ENCODE peak calls at places on chromosomes 1 and 21, in five cellular contexts. R is colonic mucosa, V is neural crest cell, W is thoracic aorta, M is progenitor cell of endocrine pancreas. N is an unnamed sample.

GRCh38 chr1:66521736-66522365 is 12.1 kb upstream of the SGIP1 start:
- DNase-seq in R (no peak), V (no peak), W (no peak), M (no peak), N (no peak)

GRCh38 chr1:176954242-176954641 is 210.3 kb downstream of the ASTN1 start:
- DNase-seq in R (no peak), V (no peak), W (no peak), M (no peak), N (no peak)

GRCh38 chr1:22825790-22826189 is 115.2 kb downstream of the EPHB2 start:
- DNase-seq in R (no peak), V (no peak), W (no peak), M (no peak), N (no peak)

GRCh38 chr1:108881369-108881768 is 4.6 kb downstream of the GPSM2 start:
- DNase-seq in R (no peak), V (no peak), W (no peak), M (no peak), N (no peak)

GRCh38 chr1:89552481-89553194 is 28.0 kb downstream of the LRRC8B start:
- DNase-seq in R (no peak), V (no peak), W (no peak), M (no peak), N (no peak)

GRCh38 chr1:23936481-23937176 is 23.0 kb upstream of the PNRC2 start:
- DNase-seq in R (no peak), V (no peak), W (no peak), M (no peak), N (no peak)

GRCh38 chr1:5915587-5916571 is 76.3 kb downstream of the NPHP4 start:
- DNase-seq in R (no peak), V (peak; percentile 25), W (no peak), M (no peak), N (peak; percentile 79)

GRCh38 chr21:42593007-42593814 is 60.2 kb upstream of the PDE9A start:
- DNase-seq in R (peak; percentile 84), V (peak; percentile 64), W (no peak), M (peak; percentile 55), N (peak; percentile 95)

GRCh38 chr1:194338241-194338948 is 1152.0 kb upstream of the B3GALT2 start:
- DNase-seq in R (no peak), V (no peak), W (no peak), M (no peak), N (no peak)

GRCh38 chr1:246492611-246493245 is 14.4 kb downstream of the SMYD3 start:
- DNase-seq in R (peak; percentile 69), V (peak; percentile 62), W (no peak), M (peak; percentile 37), N (no peak)

GRCh38 chr1:43570307-43570706 is 39.6 kb downstream of the PTPRF start:
- DNase-seq in R (no peak), V (no peak), W (no peak), M (no peak), N (no peak)

GRCh38 chr1:24966724-24967346 is 36.8 kb upstream of the RUNX3 start:
- DNase-seq in R (no peak), V (no peak), W (no peak), M (no peak), N (peak; percentile 84)

GRCh38 chr1:36924282-36924791 is 110.0 kb downstream of the GRIK3 start:
- DNase-seq in R (peak; percentile 24), V (peak; percentile 88), W (no peak), M (peak; percentile 84), N (peak; percentile 63)

DNA sequence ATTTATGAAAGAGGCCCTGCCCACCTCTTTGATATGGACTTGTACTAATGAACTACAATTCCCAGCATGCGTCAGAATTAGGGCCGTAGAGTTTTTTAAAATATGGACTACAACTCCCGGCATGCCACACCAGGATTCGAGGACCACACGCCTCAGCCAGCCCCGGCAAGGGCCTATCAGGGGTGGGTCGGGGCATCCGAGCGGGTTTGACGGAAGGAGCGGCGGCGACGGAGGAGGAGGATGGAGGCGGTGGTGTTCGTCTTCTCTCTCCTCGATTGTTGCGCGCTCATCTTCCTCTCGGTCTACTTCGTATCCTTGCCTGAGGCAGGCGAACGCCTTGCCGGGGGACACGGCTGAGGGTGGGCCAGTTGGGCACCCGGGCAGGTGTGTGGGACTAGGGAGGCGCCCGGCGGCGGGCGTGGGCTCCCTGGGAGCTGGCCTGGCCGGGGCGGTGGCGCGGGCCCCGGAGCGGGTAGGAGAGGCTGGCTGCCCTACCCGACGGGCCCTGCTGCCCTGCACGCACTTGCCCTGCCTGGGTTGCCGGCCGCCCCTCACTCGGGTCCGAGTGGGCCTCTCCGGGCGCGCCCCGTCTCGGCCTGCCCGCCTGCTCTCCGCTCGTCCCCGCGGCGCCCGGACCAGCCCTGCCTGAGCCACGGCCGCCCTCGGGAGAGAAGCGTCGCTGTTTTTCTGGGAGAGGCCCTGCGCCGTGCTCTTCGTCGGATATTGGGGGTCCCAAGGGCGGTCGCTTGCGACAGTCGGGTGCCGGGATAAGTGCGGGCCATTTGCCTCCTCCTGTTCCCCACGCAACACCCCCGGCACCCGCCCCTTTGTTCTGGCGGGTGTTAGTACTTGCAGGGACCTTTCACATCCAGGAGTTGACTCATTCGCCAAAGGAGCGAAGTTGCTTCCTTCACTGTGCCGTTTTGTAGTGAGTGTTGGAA is at the start of gene CNIH4:
- DNase-seq in R (peak; percentile 95), V (peak; percentile 76), W (peak; percentile 84), M (peak; percentile 67), N (peak; percentile 94)
- TF ChIP-seq CTCF in R (no peak), V (no peak), W (no peak), M (no peak), N (no peak)

DNA sequence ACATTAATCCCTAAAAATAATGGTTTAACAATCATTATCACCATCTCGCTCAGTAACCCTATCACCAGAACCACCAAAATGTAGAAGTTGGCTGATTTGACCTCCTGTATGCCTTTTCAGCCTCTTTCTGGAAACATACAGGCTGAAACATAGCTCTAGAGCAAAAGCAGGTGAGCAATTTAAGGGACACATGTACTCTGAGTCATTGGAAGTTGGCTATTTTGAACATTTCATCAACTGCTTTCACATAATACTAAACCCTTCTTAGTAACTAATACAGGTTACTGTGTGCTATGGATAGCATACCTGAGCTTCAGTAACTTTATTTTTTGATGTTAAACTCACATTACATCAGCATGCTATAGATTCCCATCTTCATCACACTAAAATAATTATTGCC is 19.8 kb upstream of the DDAH1 start:
- DNase-seq in R (no peak), V (no peak), W (no peak), M (no peak), N (no peak)
- TF ChIP-seq CTCF in R (no peak), V (no peak), W (no peak), M (no peak), N (no peak)

GRCh38 chr1:154104433-154105082 is 50.3 kb downstream of the NUP210L start:
- DNase-seq in R (no peak), V (no peak), W (no peak), M (no peak), N (no peak)
- TF ChIP-seq CTCF in R (no peak), V (no peak), W (no peak), M (peak; percentile 9), N (no peak)

DNA sequence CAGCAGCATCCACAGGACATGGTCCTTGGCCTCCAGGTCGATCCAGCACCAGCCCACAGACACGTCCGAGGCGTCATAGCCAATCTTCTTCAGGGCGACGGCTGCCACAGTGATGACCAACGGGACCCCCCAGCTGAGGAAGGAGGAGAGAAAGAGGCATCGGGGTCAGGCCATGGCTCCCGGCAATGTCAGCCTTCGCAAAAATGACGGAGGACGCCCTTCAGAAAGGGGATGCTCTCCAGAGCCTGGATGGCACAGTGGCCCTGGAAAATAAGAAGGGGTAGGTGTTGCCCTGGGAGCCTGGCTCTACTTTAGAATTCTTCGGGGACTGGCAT is 17.6 kb downstream of the GPR157 start:
- DNase-seq in R (no peak), V (no peak), W (no peak), M (no peak), N (no peak)
- TF ChIP-seq CTCF in R (no peak), V (no peak), W (no peak), M (no peak), N (no peak)

GRCh38 chr21:19322360-19322759 is 918.8 kb upstream of the TMPRSS15 start:
- DNase-seq in R (no peak), V (no peak), W (no peak), M (no peak), N (no peak)
- TF ChIP-seq CTCF in R (no peak), V (peak; percentile 53), W (no peak), M (peak; percentile 39), N (no peak)

GRCh38 chr1:170267317-170267716 is 121.6 kb downstream of the NTMT2 start:
- DNase-seq in R (no peak), V (no peak), W (no peak), M (no peak), N (no peak)
- TF ChIP-seq CTCF in R (no peak), V (peak; percentile 24), W (no peak), M (no peak), N (no peak)

N was measured in GM13976.